ENCODE peak calls at places on chromosomes 5 and 9, in nine cellular contexts. N is endothelial cell of umbilical vein, S is H9, G is HCT116, B is fibroblast of the aortic adventitia, Q is mucosa of descending colon, W is neural crest cell, X is gastrocnemius medialis, M is astrocyte of the spinal cord. T is an unnamed sample.

GRCh38 chr9:113913426-113914195 is 37.5 kb downstream of the ZNF618 start:
- DNase-seq in N (no peak), S (peak; percentile 24), G (no peak), B (peak; percentile 59), Q (no peak), W (no peak), X (peak; percentile 85), M (peak; percentile 25), T (no peak)

GRCh38 chr5:59618644-59619043 is 274.9 kb downstream of the PDE4D start:
- DNase-seq in N (no peak), S (no peak), G (no peak), B (no peak), Q (no peak), W (no peak), X (no peak), M (no peak), T (no peak)

GRCh38 chr5:133454442-133454841 is 157.9 kb downstream of the FSTL4 start:
- DNase-seq in N (no peak), S (no peak), G (no peak), B (no peak), Q (no peak), W (no peak), X (no peak), M (no peak), T (no peak)

GRCh38 chr5:96978812-96979449 is 43.1 kb downstream of the LNPEP start:
- DNase-seq in N (no peak), S (no peak), G (no peak), B (no peak), Q (no peak), W (no peak), X (no peak), M (peak; percentile 69), T (no peak)

GRCh38 chr5:84724683-84725082 is 340.0 kb upstream of the EDIL3 start:
- DNase-seq in N (peak; percentile 39), S (no peak), G (no peak), B (peak; percentile 56), Q (no peak), W (no peak), X (no peak), M (peak; percentile 78), T (no peak)

GRCh38 chr5:23071682-23072081 is 218.5 kb upstream of the CDH12 start:
- DNase-seq in N (no peak), S (no peak), G (no peak), B (no peak), Q (no peak), W (no peak), X (no peak), M (no peak), T (no peak)

GRCh38 chr9:106420511-106420944 is 442.4 kb upstream of the ZNF462 start:
- DNase-seq in N (no peak), S (no peak), G (no peak), B (no peak), Q (no peak), W (no peak), X (no peak), M (peak; percentile 83), T (no peak)

GRCh38 chr5:100270323-100270771 is 264.8 kb upstream of the FAM174A start:
- DNase-seq in N (peak; percentile 91), S (no peak), G (no peak), B (no peak), Q (no peak), W (no peak), X (no peak), M (peak; percentile 95), T (no peak)

GRCh38 chr9:91495450-91495849 is 71.8 kb upstream of the NFIL3 start:
- DNase-seq in N (no peak), S (no peak), G (no peak), B (peak; percentile 93), Q (no peak), W (no peak), X (no peak), M (peak; percentile 97), T (no peak)

GRCh38 chr9:76521906-76522305 is 62.9 kb downstream of the GCNT1 start:
- DNase-seq in N (no peak), S (no peak), G (no peak), B (no peak), Q (no peak), W (no peak), X (no peak), M (no peak), T (no peak)

GRCh38 chr5:115775999-115776398 is 40.5 kb downstream of the CDO1 start:
- DNase-seq in N (no peak), S (no peak), G (no peak), B (no peak), Q (no peak), W (no peak), X (no peak), M (no peak), T (no peak)

GRCh38 chr9:34636791-34637355 is 714 bp downstream of the SIGMAR1 start:
- DNase-seq in N (no peak), S (no peak), G (no peak), B (peak; percentile 44), Q (no peak), W (no peak), X (no peak), M (no peak), T (no peak)

GRCh38 chr5:132396589-132397001 is 27.1 kb downstream of the SLC22A5 start:
- DNase-seq in N (no peak), S (no peak), G (no peak), B (no peak), Q (no peak), W (no peak), X (no peak), M (no peak), T (no peak)

GRCh38 chr5:75034137-75034739 is 18.1 kb downstream of the GCNT4 start:
- DNase-seq in N (no peak), S (no peak), G (no peak), B (no peak), Q (no peak), W (no peak), X (no peak), M (no peak), T (no peak)

GRCh38 chr9:110316255-110316921 is 21.3 kb downstream of the TXNDC8 start:
- DNase-seq in N (no peak), S (no peak), G (no peak), B (peak; percentile 35), Q (no peak), W (no peak), X (no peak), M (no peak), T (no peak)

GRCh38 chr9:127201071-127201541 is 63.5 kb upstream of the GARNL3 start:
- DNase-seq in N (no peak), S (no peak), G (no peak), B (no peak), Q (no peak), W (no peak), X (no peak), M (no peak), T (no peak)

GRCh38 chr5:172701336-172702061 is 60.4 kb downstream of the NEURL1B start:
- DNase-seq in N (no peak), S (no peak), G (no peak), B (no peak), Q (no peak), W (no peak), X (no peak), M (no peak), T (no peak)

GRCh38 chr5:123976393-123977029 is 464.5 kb downstream of the CSNK1G3 start:
- DNase-seq in N (no peak), S (no peak), G (no peak), B (no peak), Q (no peak), W (no peak), X (no peak), M (no peak), T (no peak)

DNA sequence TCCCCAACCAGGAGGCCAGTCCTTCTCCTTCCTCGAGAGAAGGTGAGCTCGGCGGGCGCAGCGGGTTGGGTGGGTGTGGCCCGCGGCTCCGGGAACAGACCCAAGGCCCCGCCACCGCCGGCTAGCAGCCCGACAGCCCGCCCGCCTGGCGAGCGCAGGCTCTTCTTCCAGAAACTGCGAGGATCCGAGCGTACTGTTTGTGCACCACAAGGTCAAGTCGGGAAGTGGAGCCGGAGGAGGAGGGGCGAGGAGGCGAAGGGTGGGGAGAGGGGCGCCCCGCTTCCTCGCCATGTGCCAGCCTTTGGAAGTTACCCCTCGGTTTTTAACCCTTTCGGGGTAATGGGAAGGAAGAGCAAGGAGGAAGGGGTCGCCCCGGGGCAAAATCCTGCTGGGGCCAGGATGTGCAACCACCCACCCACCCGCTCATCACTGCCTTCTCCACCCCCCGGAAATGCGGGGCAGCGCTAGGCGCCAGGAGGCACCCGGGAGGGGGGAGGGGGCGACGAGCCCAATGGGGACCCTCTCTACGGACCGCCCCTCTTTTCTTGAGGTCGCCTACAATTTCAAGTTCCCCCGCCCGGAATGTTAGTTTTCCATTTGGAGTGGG is 1.1 kb upstream of the JADE2 start:
- DNase-seq in N (peak; percentile 52), S (peak; percentile 91), G (no peak), B (peak; percentile 79), Q (peak; percentile 93), W (peak; percentile 28), X (peak; percentile 92), M (peak; percentile 75), T (peak; percentile 66)
- TF ChIP-seq CTCF in N (no peak), S (no peak), G (no peak), B (no peak), Q (no peak), W (no peak), X (peak; percentile 8), M (no peak), T (no peak)

GRCh38 chr5:57094753-57095683 is 78.8 kb upstream of the GPBP1 start:
- DNase-seq in N (no peak), S (peak; percentile 88), G (no peak), B (no peak), Q (peak; percentile 84), W (no peak), X (no peak), M (no peak), T (no peak)
- TF ChIP-seq CTCF in N (peak; percentile 40), S (peak; percentile 74), G (no peak), B (peak; percentile 12), Q (peak; percentile 25), W (no peak), X (no peak), M (peak; percentile 11), T (no peak)

GRCh38 chr5:150468206-150468605 is 18.7 kb upstream of the RPS14 start:
- DNase-seq in N (no peak), S (no peak), G (no peak), B (no peak), Q (no peak), W (no peak), X (no peak), M (no peak), T (no peak)

GRCh38 chr5:150479416-150479815 is 28.5 kb upstream of the NDST1 start:
- DNase-seq in N (no peak), S (no peak), G (no peak), B (no peak), Q (no peak), W (no peak), X (no peak), M (no peak), T (no peak)

GRCh38 chr5:150469718-150470470 is 20.4 kb upstream of the RPS14 start:
- DNase-seq in N (peak; percentile 47), S (no peak), G (no peak), B (peak; percentile 98), Q (no peak), W (no peak), X (no peak), M (peak; percentile 97), T (no peak)

GRCh38 chr5:150473673-150474358 is 24.3 kb upstream of the RPS14 start:
- DNase-seq in N (no peak), S (peak; percentile 90), G (no peak), B (peak; percentile 37), Q (no peak), W (no peak), X (no peak), M (peak; percentile 81), T (no peak)
- TF ChIP-seq CTCF in N (no peak), S (no peak), G (no peak), B (no peak), Q (no peak), W (no peak), X (no peak), M (no peak), T (no peak)

GRCh38 chr5:136805466-136805865 is 440.1 kb upstream of the TRPC7 start:
- DNase-seq in N (no peak), S (no peak), G (no peak), B (no peak), Q (no peak), W (no peak), X (no peak), M (no peak), T (no peak)
- TF ChIP-seq CTCF in N (peak; percentile 19), S (peak; percentile 51), G (no peak), B (peak; percentile 45), Q (no peak), W (peak; percentile 30), X (no peak), M (peak; percentile 20), T (no peak)